ENCODE peak calls at places on chromosomes 4 and X, in six cellular contexts. V, C, E, B, U and Z are unnamed samples.
A peak's percentile ranks its signal among the peaks of the same experiment; 100 is the strongest.

GRCh38 chr4:112895785-112896184 is 153.7 kb upstream of the ANK2 start:
- ATAC-seq in C (no peak), E (no peak), V (no peak), U (no peak), B (peak; percentile 28), Z (no peak)

GRCh38 chrX:40152706-40153334 is 55.1 kb upstream of the BCOR start:
- ATAC-seq in U (no peak), B (peak; percentile 49), V (peak; percentile 1), C (peak; percentile 60), E (peak; percentile 50), Z (peak; percentile 44)

GRCh38 chr4:26288308-26288982 is 32.4 kb upstream of the RBPJ start:
- ATAC-seq in B (peak; percentile 57), U (peak; percentile 26), E (peak; percentile 25), C (peak; percentile 45), V (peak; percentile 57), Z (peak; percentile 76)

GRCh38 chr4:83873996-83874395 is 338.1 kb downstream of the GPAT3 start:
- ATAC-seq in U (no peak), C (no peak), E (no peak), V (no peak), B (no peak), Z (no peak)

GRCh38 chrX:118115948-118116307 is 682 bp downstream of the KLHL13 start:
- ATAC-seq in C (peak; percentile 10), B (peak; percentile 47), U (no peak), V (no peak), E (peak; percentile 12), Z (no peak)

GRCh38 chr4:56444719-56445118 is 8.7 kb downstream of the PAICS start:
- ATAC-seq in E (no peak), C (no peak), B (no peak), U (no peak), V (no peak), Z (no peak)

GRCh38 chrX:118807151-118808017 is 16.2 kb upstream of the ZCCHC12 start:
- ATAC-seq in C (peak; percentile 59), E (peak; percentile 65), U (peak; percentile 67), B (peak; percentile 67), V (peak; percentile 60), Z (peak; percentile 71)

GRCh38 chrX:96564595-96564994 is 120.0 kb upstream of the DIAPH2 start:
- ATAC-seq in E (peak; percentile 46), U (no peak), C (peak; percentile 30), B (peak; percentile 42), V (peak; percentile 40), Z (no peak)

GRCh38 chr4:124640037-124640730 is 72.3 kb downstream of the ANKRD50 start:
- ATAC-seq in B (no peak), U (no peak), C (no peak), E (no peak), V (no peak), Z (peak; percentile 94)

GRCh38 chr4:68346461-68346860 is 3.4 kb downstream of the YTHDC1 start:
- ATAC-seq in U (no peak), V (no peak), B (no peak), E (no peak), C (no peak), Z (peak; percentile 60)

GRCh38 chr4:47510506-47511143 is 25.6 kb downstream of the ATP10D start:
- ATAC-seq in C (peak; percentile 44), B (peak; percentile 31), U (peak; percentile 63), V (peak; percentile 41), E (no peak), Z (no peak)

GRCh38 chrX:149198980-149199732 is 305.9 kb downstream of the IDS start:
- ATAC-seq in B (no peak), C (no peak), V (no peak), U (no peak), E (no peak), Z (no peak)